ENCODE peak calls at places on chromosomes 16 and 17, in nine cellular contexts. One of them, this sample, is unnamed.

GRCh38 chr16:86383488-86384262 is 126.7 kb upstream of the FOXF1 start:
- DNase-seq in HFFc6: peak; percentile 82
- DNase-seq in neural crest cell: no peak
- DNase-seq in lung: no peak
- DNase-seq in psoas muscle: no peak
- DNase-seq in PC-3: no peak
- DNase-seq in pancreas: no peak
- DNase-seq in OCI-LY7: no peak
- DNase-seq in GM12864: no peak
- DNase-seq in this sample: no peak

GRCh38 chr17:75996665-75997590 is 3.7 kb upstream of the CDK3 start:
- DNase-seq in psoas muscle: no peak
- DNase-seq in PC-3: peak; percentile 90
- DNase-seq in HFFc6: peak; percentile 11
- DNase-seq in lung: no peak
- DNase-seq in neural crest cell: no peak
- DNase-seq in GM12864: no peak
- DNase-seq in OCI-LY7: peak; percentile 32
- DNase-seq in pancreas: peak; percentile 28
- DNase-seq in this sample: peak; percentile 35

GRCh38 chr17:81002409-81003361 is 11.0 kb downstream of the CHMP6 start:
- DNase-seq in PC-3: peak; percentile 65
- DNase-seq in GM12864: no peak
- DNase-seq in pancreas: peak; percentile 82
- DNase-seq in HFFc6: peak; percentile 39
- DNase-seq in psoas muscle: peak; percentile 72
- DNase-seq in neural crest cell: no peak
- DNase-seq in lung: no peak
- DNase-seq in OCI-LY7: no peak
- DNase-seq in this sample: no peak

GRCh38 chr16:67647111-67647651 is 2.2 kb downstream of the CARMIL2 start:
- DNase-seq in psoas muscle: no peak
- DNase-seq in neural crest cell: no peak
- DNase-seq in GM12864: no peak
- DNase-seq in HFFc6: no peak
- DNase-seq in PC-3: peak; percentile 28
- DNase-seq in pancreas: peak; percentile 62
- DNase-seq in OCI-LY7: no peak
- DNase-seq in lung: no peak
- DNase-seq in this sample: no peak

GRCh38 chr17:81470944-81471803 is 41.4 kb downstream of the ACTG1 start:
- DNase-seq in lung: no peak
- DNase-seq in neural crest cell: no peak
- DNase-seq in psoas muscle: no peak
- DNase-seq in pancreas: no peak
- DNase-seq in GM12864: no peak
- DNase-seq in PC-3: peak; percentile 57
- DNase-seq in OCI-LY7: no peak
- DNase-seq in HFFc6: peak; percentile 32
- DNase-seq in this sample: no peak

GRCh38 chr17:66551839-66552238 is 249.4 kb downstream of the PRKCA start:
- DNase-seq in PC-3: peak; percentile 79
- DNase-seq in lung: no peak
- DNase-seq in neural crest cell: no peak
- DNase-seq in OCI-LY7: no peak
- DNase-seq in HFFc6: no peak
- DNase-seq in pancreas: no peak
- DNase-seq in psoas muscle: no peak
- DNase-seq in GM12864: no peak
- DNase-seq in this sample: no peak

GRCh38 chr17:69870091-69870530 is 204.9 kb upstream of the KCNJ16 start:
- DNase-seq in lung: no peak
- DNase-seq in psoas muscle: no peak
- DNase-seq in GM12864: no peak
- DNase-seq in neural crest cell: no peak
- DNase-seq in PC-3: peak; percentile 95
- DNase-seq in pancreas: no peak
- DNase-seq in HFFc6: peak; percentile 85
- DNase-seq in OCI-LY7: peak; percentile 6
- DNase-seq in this sample: no peak

GRCh38 chr17:60577147-60577925 is 22.7 kb upstream of the PPM1D start:
- DNase-seq in PC-3: peak; percentile 52
- DNase-seq in psoas muscle: no peak
- DNase-seq in GM12864: no peak
- DNase-seq in pancreas: no peak
- DNase-seq in OCI-LY7: no peak
- DNase-seq in lung: no peak
- DNase-seq in HFFc6: peak; percentile 7
- DNase-seq in neural crest cell: no peak
- DNase-seq in this sample: no peak

GRCh38 chr16:89690392-89690901 is 4.0 kb downstream of the CDK10 start:
- DNase-seq in HFFc6: no peak
- DNase-seq in PC-3: no peak
- DNase-seq in GM12864: no peak
- DNase-seq in OCI-LY7: no peak
- DNase-seq in pancreas: peak; percentile 42
- DNase-seq in psoas muscle: no peak
- DNase-seq in lung: no peak
- DNase-seq in neural crest cell: no peak
- DNase-seq in this sample: no peak

GRCh38 chr17:17809527-17810373 is 27.0 kb downstream of the SREBF1 start:
- DNase-seq in psoas muscle: peak; percentile 69
- DNase-seq in lung: no peak
- DNase-seq in PC-3: no peak
- DNase-seq in GM12864: no peak
- DNase-seq in neural crest cell: peak; percentile 64
- DNase-seq in HFFc6: no peak
- DNase-seq in pancreas: peak; percentile 83
- DNase-seq in OCI-LY7: no peak
- DNase-seq in this sample: peak; percentile 79

GRCh38 chr16:65196696-65197095 is 74.8 kb upstream of the CDH11 start:
- DNase-seq in PC-3: no peak
- DNase-seq in OCI-LY7: no peak
- DNase-seq in neural crest cell: no peak
- DNase-seq in pancreas: no peak
- DNase-seq in psoas muscle: no peak
- DNase-seq in GM12864: no peak
- DNase-seq in lung: no peak
- DNase-seq in HFFc6: no peak
- DNase-seq in this sample: no peak

GRCh38 chr16:48734220-48734619 is 124.2 kb upstream of the N4BP1 start:
- DNase-seq in psoas muscle: no peak
- DNase-seq in GM12864: no peak
- DNase-seq in HFFc6: no peak
- DNase-seq in pancreas: no peak
- DNase-seq in PC-3: no peak
- DNase-seq in neural crest cell: no peak
- DNase-seq in OCI-LY7: no peak
- DNase-seq in lung: no peak
- DNase-seq in this sample: no peak

GRCh38 chr16:22369221-22369811 is 5.1 kb downstream of the CDR2 start:
- DNase-seq in OCI-LY7: peak; percentile 71
- DNase-seq in PC-3: peak; percentile 15
- DNase-seq in HFFc6: peak; percentile 41
- DNase-seq in GM12864: peak; percentile 18
- DNase-seq in lung: no peak
- DNase-seq in neural crest cell: no peak
- DNase-seq in psoas muscle: no peak
- DNase-seq in pancreas: no peak
- DNase-seq in this sample: no peak

GRCh38 chr17:57142925-57143324 is 57.9 kb downstream of the AKAP1 start:
- DNase-seq in psoas muscle: no peak
- DNase-seq in OCI-LY7: no peak
- DNase-seq in PC-3: no peak
- DNase-seq in pancreas: no peak
- DNase-seq in HFFc6: peak; percentile 18
- DNase-seq in GM12864: no peak
- DNase-seq in neural crest cell: no peak
- DNase-seq in lung: no peak
- DNase-seq in this sample: no peak

GRCh38 chr16:50167603-50168002 is 14.5 kb downstream of the TENT4B start:
- DNase-seq in neural crest cell: no peak
- DNase-seq in lung: no peak
- DNase-seq in GM12864: no peak
- DNase-seq in PC-3: no peak
- DNase-seq in HFFc6: no peak
- DNase-seq in psoas muscle: no peak
- DNase-seq in pancreas: no peak
- DNase-seq in OCI-LY7: no peak
- DNase-seq in this sample: no peak

GRCh38 chr16:79601092-79601977 is 798 bp upstream of the MAF start:
- DNase-seq in psoas muscle: peak; percentile 61
- DNase-seq in neural crest cell: peak; percentile 43
- DNase-seq in GM12864: no peak
- DNase-seq in HFFc6: no peak
- DNase-seq in OCI-LY7: no peak
- DNase-seq in pancreas: peak; percentile 81
- DNase-seq in PC-3: no peak
- DNase-seq in lung: peak; percentile 57
- DNase-seq in this sample: peak; percentile 59

GRCh38 chr17:7394452-7395191 is at the start of gene PLSCR3:
- DNase-seq in pancreas: peak; percentile 94
- DNase-seq in HFFc6: peak; percentile 85
- DNase-seq in neural crest cell: peak; percentile 81
- DNase-seq in psoas muscle: peak; percentile 89
- DNase-seq in lung: peak; percentile 86
- DNase-seq in GM12864: peak; percentile 40
- DNase-seq in PC-3: peak; percentile 76
- DNase-seq in OCI-LY7: peak; percentile 85
- DNase-seq in this sample: peak; percentile 85
- TF ChIP-seq CTCF in pancreas: no peak
- TF ChIP-seq CTCF in HFFc6: peak; percentile 57
- TF ChIP-seq CTCF in neural crest cell: peak; percentile 64
- TF ChIP-seq CTCF in psoas muscle: no peak
- TF ChIP-seq CTCF in lung: no peak
- TF ChIP-seq CTCF in GM12864: peak; percentile 59
- TF ChIP-seq CTCF in PC-3: no peak
- TF ChIP-seq CTCF in OCI-LY7: no peak
- TF ChIP-seq CTCF in this sample: peak; percentile 45

GRCh38 chr16:102060-102855 is 24.2 kb downstream of the MPG start:
- DNase-seq in GM12864: no peak
- DNase-seq in pancreas: no peak
- DNase-seq in neural crest cell: no peak
- DNase-seq in psoas muscle: peak; percentile 67
- DNase-seq in HFFc6: no peak
- DNase-seq in OCI-LY7: no peak
- DNase-seq in PC-3: no peak
- DNase-seq in lung: no peak
- DNase-seq in this sample: no peak
- TF ChIP-seq CTCF in GM12864: no peak
- TF ChIP-seq CTCF in pancreas: no peak
- TF ChIP-seq CTCF in neural crest cell: no peak
- TF ChIP-seq CTCF in psoas muscle: no peak
- TF ChIP-seq CTCF in HFFc6: no peak
- TF ChIP-seq CTCF in OCI-LY7: no peak
- TF ChIP-seq CTCF in PC-3: no peak
- TF ChIP-seq CTCF in lung: no peak
- TF ChIP-seq CTCF in this sample: no peak

GRCh38 chr17:37506678-37507077 is 17.0 kb downstream of the DUSP14 start:
- DNase-seq in OCI-LY7: peak; percentile 49
- DNase-seq in neural crest cell: peak; percentile 23
- DNase-seq in GM12864: no peak
- DNase-seq in HFFc6: peak; percentile 31
- DNase-seq in pancreas: no peak
- DNase-seq in PC-3: peak; percentile 46
- DNase-seq in psoas muscle: no peak
- DNase-seq in lung: no peak
- DNase-seq in this sample: peak; percentile 57
- TF ChIP-seq CTCF in OCI-LY7: peak; percentile 72
- TF ChIP-seq CTCF in neural crest cell: peak; percentile 54
- TF ChIP-seq CTCF in GM12864: peak; percentile 70
- TF ChIP-seq CTCF in HFFc6: peak; percentile 69
- TF ChIP-seq CTCF in pancreas: no peak
- TF ChIP-seq CTCF in PC-3: peak; percentile 56
- TF ChIP-seq CTCF in psoas muscle: peak; percentile 10
- TF ChIP-seq CTCF in lung: no peak
- TF ChIP-seq CTCF in this sample: peak; percentile 69

GRCh38 chr16:73046484-73047214 is 1.3 kb downstream of the ZFHX3 start:
- DNase-seq in neural crest cell: no peak
- DNase-seq in HFFc6: no peak
- DNase-seq in GM12864: no peak
- DNase-seq in pancreas: no peak
- DNase-seq in OCI-LY7: no peak
- DNase-seq in psoas muscle: no peak
- DNase-seq in PC-3: peak; percentile 36
- DNase-seq in lung: no peak
- DNase-seq in this sample: no peak

GRCh38 chr16:73048292-73049050 is 543 bp upstream of the ZFHX3 start:
- DNase-seq in OCI-LY7: no peak
- DNase-seq in pancreas: peak; percentile 71
- DNase-seq in PC-3: peak; percentile 55
- DNase-seq in neural crest cell: peak; percentile 79
- DNase-seq in lung: peak; percentile 74
- DNase-seq in GM12864: no peak
- DNase-seq in HFFc6: peak; percentile 40
- DNase-seq in psoas muscle: peak; percentile 80
- DNase-seq in this sample: no peak

GRCh38 chr16:73047221-73047535 is 750 bp downstream of the ZFHX3 start:
- DNase-seq in psoas muscle: no peak
- DNase-seq in pancreas: no peak
- DNase-seq in neural crest cell: no peak
- DNase-seq in GM12864: no peak
- DNase-seq in OCI-LY7: no peak
- DNase-seq in PC-3: no peak
- DNase-seq in HFFc6: peak; percentile 87
- DNase-seq in lung: no peak
- DNase-seq in this sample: no peak

GRCh38 chr16:73049051-73049910 is 1.4 kb upstream of the ZFHX3 start:
- DNase-seq in PC-3: no peak
- DNase-seq in HFFc6: no peak
- DNase-seq in neural crest cell: no peak
- DNase-seq in pancreas: no peak
- DNase-seq in OCI-LY7: no peak
- DNase-seq in psoas muscle: no peak
- DNase-seq in GM12864: no peak
- DNase-seq in lung: no peak
- DNase-seq in this sample: no peak

DNA sequence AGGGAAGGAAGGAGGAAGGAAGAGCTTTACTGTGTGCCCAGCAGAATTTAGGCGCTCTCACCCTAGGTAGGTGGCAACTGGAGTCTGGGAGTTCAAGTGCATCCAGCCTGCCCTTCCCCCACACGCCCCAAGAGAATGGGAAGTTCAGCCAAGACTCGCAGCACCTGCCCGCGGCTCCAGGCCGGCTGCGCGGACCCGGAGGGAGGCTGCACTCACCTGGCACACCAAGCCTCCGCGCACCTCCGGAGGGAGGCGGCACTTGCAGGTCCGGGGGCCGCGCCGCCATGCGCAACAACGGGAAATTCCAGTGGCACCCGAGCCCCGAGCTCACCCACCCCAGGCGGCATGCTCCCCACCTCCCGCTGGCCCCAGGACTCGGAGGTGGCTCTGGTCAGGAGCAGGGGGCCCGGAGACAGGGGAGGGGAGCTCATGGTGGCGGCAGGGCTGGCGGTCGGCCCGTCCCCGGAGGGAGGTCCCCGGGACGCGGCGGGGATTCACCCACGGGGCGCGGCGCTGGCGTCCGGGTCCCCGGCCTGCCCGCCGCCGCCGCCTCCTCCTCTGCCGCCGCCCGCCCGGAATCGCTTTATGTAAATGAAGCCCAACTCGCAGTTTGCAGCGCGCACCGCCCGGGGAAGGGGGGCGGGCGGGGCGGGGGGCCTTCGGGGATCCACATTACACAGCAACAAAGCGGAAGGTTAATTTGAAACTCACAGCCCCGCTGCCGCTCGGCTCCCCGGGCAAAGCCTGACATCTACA is at the start of gene ZFHX3:
- DNase-seq in PC-3: peak; percentile 76
- DNase-seq in psoas muscle: peak; percentile 81
- DNase-seq in lung: peak; percentile 70
- DNase-seq in GM12864: no peak
- DNase-seq in OCI-LY7: peak; percentile 40
- DNase-seq in pancreas: peak; percentile 92
- DNase-seq in HFFc6: peak; percentile 70
- DNase-seq in neural crest cell: peak; percentile 57
- DNase-seq in this sample: no peak
- TF ChIP-seq CTCF in PC-3: no peak
- TF ChIP-seq CTCF in psoas muscle: no peak
- TF ChIP-seq CTCF in lung: no peak
- TF ChIP-seq CTCF in GM12864: peak; percentile 12
- TF ChIP-seq CTCF in OCI-LY7: no peak
- TF ChIP-seq CTCF in pancreas: no peak
- TF ChIP-seq CTCF in HFFc6: no peak
- TF ChIP-seq CTCF in neural crest cell: no peak
- TF ChIP-seq CTCF in this sample: no peak

This sample was measured in endothelial cell.